ENCODE peak calls at places on chromosomes 1 and 21, in four cellular contexts. Z is GM12878, Y is K562, P is GM23338. G is an unnamed sample.

GRCh38 chr1:212595787-212596714 is 12.5 kb upstream of the ATF3 start:
- DNase-seq in Z (peak), Y (peak), P (peak), G (peak)

GRCh38 chr21:29248124-29248523 is 50.6 kb upstream of the BACH1 start:
- DNase-seq in Z (no peak), Y (no peak), P (no peak), G (no peak)

GRCh38 chr1:55035904-55036303 is 3.4 kb upstream of the PCSK9 start:
- DNase-seq in Z (no peak), Y (peak), P (peak), G (no peak)

GRCh38 chr1:62304515-62304914 is 14.7 kb downstream of the KANK4 start:
- DNase-seq in Z (no peak), Y (no peak), P (no peak), G (no peak)

GRCh38 chr1:235901461-235901860 is 34.8 kb upstream of the LYST start:
- DNase-seq in Z (no peak), Y (no peak), P (no peak), G (no peak)

GRCh38 chr1:245772739-245773138 is 618.0 kb downstream of the KIF26B start:
- DNase-seq in Z (no peak), Y (no peak), P (no peak), G (no peak)

GRCh38 chr1:97506368-97506767 is 414.5 kb downstream of the DPYD start:
- DNase-seq in Z (no peak), Y (no peak), P (no peak), G (no peak)

GRCh38 chr1:196654271-196654670 is 2.4 kb downstream of the CFH start:
- DNase-seq in Z (no peak), Y (no peak), P (no peak), G (no peak)

GRCh38 chr1:112935474-112936289 is 20.3 kb downstream of the SLC16A1 start:
- DNase-seq in Z (no peak), Y (peak), P (no peak), G (no peak)

GRCh38 chr1:94947453-94947852 is 20.5 kb upstream of the CNN3 start:
- DNase-seq in Z (no peak), Y (no peak), P (no peak), G (no peak)

GRCh38 chr21:39014751-39015150 is 168.5 kb downstream of the PSMG1 start:
- DNase-seq in Z (no peak), Y (no peak), P (no peak), G (no peak)

GRCh38 chr1:48616710-48617109 is 144.7 kb upstream of the SPATA6 start:
- DNase-seq in Z (no peak), Y (no peak), P (no peak), G (no peak)

GRCh38 chr1:196608401-196609113 is at the start of gene KCNT2:
- DNase-seq in Z (no peak), Y (peak), P (peak), G (peak)

GRCh38 chr1:161013104-161013590 is 7.8 kb downstream of the F11R start:
- DNase-seq in Z (no peak), Y (peak), P (no peak), G (no peak)

GRCh38 chr21:28636988-28637691 is 355.5 kb downstream of the LTN1 start:
- DNase-seq in Z (no peak), Y (no peak), P (no peak), G (no peak)

GRCh38 chr1:32151319-32151787 is 28.1 kb upstream of the TXLNA start:
- DNase-seq in Z (no peak), Y (no peak), P (no peak), G (no peak)

GRCh38 chr1:229024528-229025119 is 246.3 kb upstream of the RAB4A start:
- DNase-seq in Z (no peak), Y (peak), P (no peak), G (no peak)

GRCh38 chr1:189805735-189806134 is 671.9 kb downstream of the BRINP3 start:
- DNase-seq in Z (no peak), Y (no peak), P (no peak), G (no peak)

GRCh38 chr1:189803364-189803763 is 674.3 kb downstream of the BRINP3 start:
- DNase-seq in Z (no peak), Y (no peak), P (peak), G (no peak)

GRCh38 chr1:189804352-189804751 is 673.3 kb downstream of the BRINP3 start:
- DNase-seq in Z (no peak), Y (no peak), P (peak), G (no peak)
- TF ChIP-seq CREB1 in Z (no peak), Y (no peak), P (no peak), G (no peak)

DNA sequence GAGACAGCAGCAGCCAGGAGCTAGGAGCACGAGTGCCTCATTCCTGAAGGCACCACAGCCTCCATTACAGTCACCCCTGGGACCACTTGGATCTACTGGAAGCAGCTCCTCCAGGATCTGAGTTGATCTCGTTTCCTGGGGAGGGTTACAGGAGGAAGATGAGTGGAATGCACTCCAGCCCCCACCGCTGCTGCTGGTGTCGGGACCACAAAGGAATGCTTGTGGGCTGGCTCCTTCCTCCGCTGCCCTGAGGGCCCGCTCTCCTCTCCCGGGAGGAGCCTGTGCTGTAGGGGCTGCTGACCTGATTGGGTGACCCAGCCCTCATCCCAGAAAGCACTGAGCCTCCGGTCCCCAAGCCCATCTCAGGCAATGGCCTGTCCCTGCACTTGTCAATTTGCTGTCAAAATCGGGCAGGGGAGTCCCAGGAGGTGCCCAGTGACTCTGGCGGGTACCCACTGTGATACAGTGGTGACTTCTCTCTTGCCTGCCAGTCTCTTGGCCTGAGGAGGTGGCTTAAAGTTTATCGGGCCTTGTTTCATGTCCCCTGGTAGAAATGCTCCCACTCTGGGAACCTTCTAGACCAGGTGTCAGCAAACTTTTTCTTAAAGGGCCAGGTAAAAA is 23.1 kb downstream of the IL10RB start:
- DNase-seq in Z (no peak), Y (no peak), P (no peak), G (no peak)
- TF ChIP-seq CREB1 in Z (no peak), Y (no peak), P (no peak), G (no peak)

GRCh38 chr1:200262326-200262965 is 147.4 kb downstream of the ZNF281 start:
- DNase-seq in Z (peak), Y (peak), P (peak), G (no peak)
- TF ChIP-seq CREB1 in Z (no peak), Y (no peak), P (no peak), G (no peak)

GRCh38 chr1:7301346-7301993 is 469.6 kb upstream of the VAMP3 start:
- DNase-seq in Z (no peak), Y (no peak), P (no peak), G (no peak)

GRCh38 chr1:7299329-7299799 is 471.7 kb upstream of the VAMP3 start:
- DNase-seq in Z (no peak), Y (no peak), P (peak), G (no peak)

GRCh38 chr1:7302126-7302525 is 469.0 kb upstream of the VAMP3 start:
- DNase-seq in Z (no peak), Y (no peak), P (no peak), G (no peak)

GRCh38 chr1:7299994-7300393 is 471.1 kb upstream of the VAMP3 start:
- DNase-seq in Z (no peak), Y (no peak), P (no peak), G (no peak)

GRCh38 chr1:7300893-7301292 is 470.2 kb upstream of the VAMP3 start:
- DNase-seq in Z (no peak), Y (no peak), P (no peak), G (no peak)
- TF ChIP-seq CREB1 in Z (no peak), Y (no peak), P (no peak), G (no peak)

DNA sequence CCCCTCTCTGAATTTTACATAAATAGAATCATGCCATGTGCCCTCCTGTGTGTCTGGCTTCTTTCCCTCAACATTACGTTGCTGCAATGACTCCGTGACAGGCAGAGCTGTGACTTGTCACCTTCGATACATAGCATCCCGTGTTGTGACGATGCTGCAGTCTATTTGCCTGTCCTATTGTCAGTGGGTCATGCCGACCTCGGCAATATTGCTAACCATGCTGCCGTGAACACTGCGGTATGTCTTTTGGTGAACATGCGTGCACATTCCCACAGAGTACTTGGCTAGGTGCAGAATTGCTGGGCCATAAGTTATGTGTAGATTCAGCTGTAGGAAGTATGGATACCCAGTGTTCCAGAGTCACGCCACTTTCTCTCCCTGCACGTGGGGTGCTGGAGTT is 36.3 kb upstream of the TTC34 start:
- DNase-seq in Z (no peak), Y (no peak), P (no peak), G (no peak)
- TF ChIP-seq CREB1 in Z (no peak), Y (no peak), P (no peak), G (no peak)

G was measured in WTC11.